ENCODE peak calls at places on chromosomes 6 and 20, in six cellular contexts. N is tibial artery, X is left lung, G is HL-60, Y is fibroblast of mammary gland, I is AG10803. K is an unnamed sample.

GRCh38 chr6:170448745-170449144 is 104.4 kb downstream of the PSMB1 start:
- DNase-seq in I (no peak), X (no peak), Y (no peak), N (no peak), G (no peak), K (no peak)

GRCh38 chr20:21289651-21290050 is 13.5 kb upstream of the XRN2 start:
- DNase-seq in G (no peak), I (no peak), Y (peak; percentile 38), X (no peak), N (no peak), K (no peak)

GRCh38 chr6:156406688-156407087 is 370.5 kb upstream of the ARID1B start:
- DNase-seq in G (no peak), N (no peak), X (no peak), Y (no peak), I (no peak), K (no peak)

GRCh38 chr6:139135578-139136545 is 982 bp downstream of the HECA start:
- DNase-seq in G (peak; percentile 36), N (peak; percentile 79), X (peak; percentile 97), I (no peak), Y (no peak), K (no peak)

GRCh38 chr6:112941613-112942012 is 594.5 kb downstream of the RFPL4B start:
- DNase-seq in I (no peak), Y (no peak), X (no peak), N (no peak), G (no peak), K (no peak)

GRCh38 chr6:31738048-31738979 is 1.5 kb upstream of the MSH5 start:
- DNase-seq in N (no peak), G (peak; percentile 90), Y (peak; percentile 90), X (no peak), I (peak; percentile 80), K (peak; percentile 87)

GRCh38 chr6:111523484-111524166 is 40.6 kb upstream of the REV3L start:
- DNase-seq in X (no peak), I (no peak), N (no peak), Y (no peak), G (no peak), K (no peak)

GRCh38 chr20:63150911-63151531 is 64.9 kb downstream of the YTHDF1 start:
- DNase-seq in G (no peak), X (peak; percentile 67), N (no peak), Y (no peak), I (no peak), K (no peak)

GRCh38 chr20:15297059-15297875 is 959.9 kb upstream of the FLRT3 start:
- DNase-seq in N (no peak), Y (no peak), X (no peak), I (no peak), G (no peak), K (no peak)

GRCh38 chr6:69408886-69409285 is 387.9 kb downstream of the LMBRD1 start:
- DNase-seq in Y (no peak), X (no peak), N (no peak), I (no peak), G (no peak), K (no peak)

GRCh38 chr20:12110274-12110673 is 192.6 kb downstream of the BTBD3 start:
- DNase-seq in N (no peak), Y (no peak), X (no peak), I (no peak), G (no peak), K (no peak)

GRCh38 chr6:125107048-125107447 is 46.5 kb upstream of the TPD52L1 start:
- DNase-seq in G (no peak), I (no peak), X (no peak), Y (no peak), N (no peak), K (no peak)

GRCh38 chr20:62885046-62885445 is 23.4 kb upstream of the TCFL5 start:
- DNase-seq in I (no peak), G (no peak), N (no peak), X (no peak), Y (no peak), K (no peak)

GRCh38 chr20:14337400-14338171 is at the start of gene FLRT3:
- DNase-seq in Y (peak; percentile 96), I (peak; percentile 90), G (peak; percentile 10), N (peak; percentile 72), X (peak; percentile 50), K (peak; percentile 98)

GRCh38 chr6:27814665-27815424 is 97.4 kb downstream of the OR2B2 start:
- DNase-seq in Y (peak; percentile 98), I (peak; percentile 92), N (no peak), X (no peak), G (no peak), K (peak; percentile 92)

GRCh38 chr6:34234667-34235604 is 1.7 kb upstream of the HMGA1 start:
- DNase-seq in X (peak; percentile 85), N (no peak), I (no peak), Y (no peak), G (no peak), K (no peak)

GRCh38 chr6:130320908-130321307 is 44.9 kb upstream of the TMEM200A start:
- DNase-seq in N (no peak), X (no peak), G (no peak), Y (peak; percentile 6), I (no peak), K (no peak)

GRCh38 chr6:117840541-117840983 is 66.5 kb upstream of the SLC35F1 start:
- DNase-seq in X (no peak), Y (peak; percentile 55), N (no peak), I (peak; percentile 33), G (no peak), K (peak; percentile 25)

GRCh38 chr6:67345946-67346345 is 1289.1 kb upstream of the ADGRB3 start:
- DNase-seq in Y (peak; percentile 0), I (peak; percentile 0), N (no peak), G (peak; percentile 15), X (no peak), K (no peak)

GRCh38 chr6:51049288-51049982 is 230.8 kb downstream of the TFAP2B start:
- DNase-seq in N (no peak), X (no peak), Y (no peak), G (no peak), I (no peak), K (no peak)

DNA sequence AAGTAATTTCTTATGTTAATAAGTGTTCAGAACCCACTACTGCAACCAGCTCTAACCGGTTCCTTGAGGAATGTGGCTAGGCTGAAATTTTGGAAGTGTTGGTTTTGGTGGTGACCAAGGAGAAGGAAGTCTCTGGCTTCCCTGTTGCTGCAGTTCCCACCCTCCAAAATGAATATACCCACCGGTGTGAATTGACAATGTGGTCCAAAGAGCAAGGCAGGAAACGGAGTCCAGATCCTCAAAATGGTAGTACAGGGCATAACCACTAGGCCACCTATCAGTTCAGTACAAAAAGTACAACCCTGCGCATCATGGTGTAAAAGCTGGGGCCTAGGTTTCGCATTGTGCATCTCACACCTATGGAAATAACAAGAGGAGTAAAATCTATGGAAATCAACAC is 2.8 kb downstream of the ADNP start:
- DNase-seq in I (no peak), G (no peak), X (no peak), Y (no peak), N (no peak), K (no peak)
- H3K4me3 ChIP-seq in I (peak overlapping the region; percentile 66), G (peak overlapping the region; percentile 80), X (no peak overlapping the region), Y (peak overlapping the region; percentile 84), N (no peak overlapping the region), K (peak overlapping the region; percentile 78)

GRCh38 chr6:145323652-145324051 is 411.7 kb downstream of the EPM2A start:
- DNase-seq in I (no peak), X (no peak), G (no peak), Y (no peak), N (no peak), K (no peak)

GRCh38 chr6:145315982-145316600 is 419.2 kb downstream of the EPM2A start:
- DNase-seq in Y (no peak), X (no peak), N (no peak), G (no peak), I (no peak), K (no peak)

GRCh38 chr6:145313041-145313855 is 422.1 kb downstream of the EPM2A start:
- DNase-seq in N (no peak), I (no peak), Y (no peak), X (no peak), G (no peak), K (peak; percentile 35)

GRCh38 chr6:145319605-145320004 is 415.7 kb downstream of the EPM2A start:
- DNase-seq in Y (no peak), N (no peak), I (no peak), G (no peak), X (no peak), K (no peak)

GRCh38 chr6:145318952-145319351 is 416.4 kb downstream of the EPM2A start:
- DNase-seq in N (no peak), I (no peak), Y (no peak), G (no peak), X (no peak), K (no peak)
- TF ChIP-seq CTCF in N (no peak), I (no peak), Y (no peak), G (no peak), X (no peak), K (no peak)

DNA sequence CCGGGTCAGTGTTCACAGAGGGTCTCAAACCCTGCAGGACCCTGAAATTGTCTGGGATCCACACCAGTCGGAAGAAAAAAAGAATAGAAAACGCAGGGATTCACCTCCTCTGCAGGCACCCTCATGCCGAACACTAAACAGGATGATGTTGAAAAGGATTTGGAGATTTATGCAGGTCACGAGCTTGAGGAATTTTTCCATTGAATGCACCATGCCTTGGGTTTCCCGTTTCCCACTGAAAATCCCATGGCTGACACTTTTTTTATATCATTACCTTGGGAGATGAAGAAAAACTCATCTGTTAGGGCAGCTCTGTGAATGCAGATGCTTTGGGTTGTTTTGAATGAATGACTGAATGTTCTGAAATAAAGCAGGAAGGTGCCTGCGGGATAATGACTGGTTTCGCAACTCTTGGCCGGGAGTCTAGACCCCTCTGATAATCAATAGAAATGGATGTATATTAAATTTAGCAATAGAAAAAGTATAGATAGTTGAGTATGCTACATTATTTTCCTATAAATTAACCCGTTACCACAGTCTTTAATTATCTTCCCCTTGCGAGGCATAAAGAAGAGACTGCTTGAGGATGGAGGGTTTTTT is 147.5 kb upstream of the AFDN start:
- DNase-seq in X (no peak), Y (no peak), I (no peak), N (peak; percentile 33), G (no peak), K (no peak)
- H3K4me3 ChIP-seq in X (no peak overlapping the region), Y (no peak overlapping the region), I (no peak overlapping the region), N (no peak overlapping the region), G (no peak overlapping the region), K (no peak overlapping the region)

GRCh38 chr6:110462884-110463481 is 13.4 kb downstream of the SLC22A16 start:
- DNase-seq in Y (no peak), G (no peak), N (no peak), X (no peak), I (no peak), K (no peak)

GRCh38 chr6:110472739-110473138 is 3.7 kb downstream of the SLC22A16 start:
- DNase-seq in N (no peak), X (no peak), G (no peak), Y (no peak), I (no peak), K (no peak)

GRCh38 chr6:110471966-110472365 is 4.4 kb downstream of the SLC22A16 start:
- DNase-seq in Y (no peak), X (no peak), I (no peak), N (no peak), G (no peak), K (no peak)

GRCh38 chr6:110474500-110474899 is 1.9 kb downstream of the SLC22A16 start:
- DNase-seq in N (no peak), Y (no peak), G (no peak), I (no peak), X (no peak), K (no peak)

DNA sequence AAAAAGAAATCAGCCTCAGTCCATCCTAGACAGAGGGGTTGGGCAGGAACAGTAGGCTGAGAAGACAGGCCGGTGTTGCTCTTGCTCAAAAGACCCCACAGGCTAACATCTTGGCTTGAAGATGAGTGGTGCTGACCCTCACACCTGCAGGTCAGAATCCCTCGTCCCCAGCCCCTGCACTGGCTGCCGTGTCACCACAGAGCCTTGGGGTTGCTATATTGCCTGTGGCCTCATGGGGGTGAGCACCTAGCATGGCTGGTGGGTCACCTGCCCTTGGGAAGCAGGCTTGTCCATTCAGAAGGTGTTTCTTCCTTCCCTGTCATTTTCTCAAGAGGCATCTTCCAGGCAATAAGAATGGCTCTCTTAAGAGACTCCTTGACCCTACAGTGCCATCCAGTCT is 7.7 kb downstream of the SLC22A16 start:
- DNase-seq in N (no peak), I (no peak), Y (no peak), G (no peak), X (no peak), K (no peak)
- TF ChIP-seq CTCF in N (no peak), I (no peak), Y (no peak), G (no peak), X (no peak), K (no peak)

K was measured in epithelial cell of proximal tubule.